ENCODE peak calls at places on chromosomes 2 and 18, in ten cellular contexts. D is fibroblast of the aortic adventitia, P is AG04449, F is transverse colon, I is cardiac fibroblast, K is ovary, A is AG04450, N is psoas muscle, B is colonic mucosa, L is body of pancreas. R is an unnamed sample.

GRCh38 chr2:118693287-118693822 is 154.1 kb downstream of the EN1 start:
- DNase-seq in D (no peak), P (no peak), F (no peak), A (no peak), K (no peak), B (no peak), I (no peak), N (no peak), L (no peak), R (no peak)

GRCh38 chr2:241877197-241877685 is 7.7 kb downstream of the RTP5 start:
- DNase-seq in I (no peak), P (no peak), F (no peak), B (no peak), D (no peak), L (no peak), K (no peak), N (peak), A (no peak), R (no peak)

GRCh38 chr18:48020337-48021250 is 90.1 kb upstream of the SMAD2 start:
- DNase-seq in A (no peak), F (no peak), L (no peak), I (no peak), P (no peak), B (no peak), D (no peak), K (no peak), N (no peak), R (no peak)

GRCh38 chr2:16141641-16141921 is 201.2 kb downstream of the MYCN start:
- DNase-seq in F (no peak), D (no peak), N (no peak), K (no peak), A (no peak), B (no peak), I (no peak), L (no peak), P (no peak), R (no peak)

GRCh38 chr18:56285387-56286055 is 352.9 kb downstream of the TXNL1 start:
- DNase-seq in F (no peak), K (no peak), N (no peak), B (no peak), D (no peak), I (no peak), L (no peak), P (peak), A (no peak), R (no peak)

GRCh38 chr2:21443494-21444105 is 319.8 kb downstream of the TDRD15 start:
- DNase-seq in I (no peak), D (no peak), P (no peak), N (no peak), A (no peak), L (no peak), B (no peak), K (no peak), F (no peak), R (peak)

GRCh38 chr2:10330700-10331032 is 28.0 kb downstream of the HPCAL1 start:
- DNase-seq in B (no peak), I (no peak), A (no peak), F (no peak), P (no peak), D (no peak), L (no peak), N (no peak), K (no peak), R (no peak)

GRCh38 chr2:97761192-97761591 is 47.8 kb downstream of the ZAP70 start:
- DNase-seq in F (no peak), P (no peak), A (no peak), L (no peak), K (no peak), D (no peak), N (no peak), I (no peak), B (no peak), R (no peak)

GRCh38 chr2:226450141-226450540 is 349.5 kb downstream of the IRS1 start:
- DNase-seq in D (peak), L (no peak), B (no peak), F (no peak), I (no peak), A (no peak), K (no peak), P (no peak), N (no peak), R (no peak)

GRCh38 chr2:20211860-20212458 is 13.0 kb downstream of the SDC1 start:
- DNase-seq in N (no peak), B (no peak), A (no peak), K (no peak), D (no peak), F (no peak), L (no peak), I (no peak), P (no peak), R (no peak)

GRCh38 chr2:105557515-105557914 is 158.7 kb upstream of the FHL2 start:
- DNase-seq in N (peak), B (no peak), P (no peak), F (no peak), I (no peak), D (no peak), L (no peak), A (no peak), K (peak), R (no peak)

GRCh38 chr2:239944706-239945551 is 80.2 kb downstream of the NDUFA10 start:
- DNase-seq in L (peak), P (no peak), N (no peak), I (peak), K (peak), B (no peak), D (no peak), F (no peak), A (no peak), R (no peak)

GRCh38 chr2:98580656-98581284 is 27.5 kb downstream of the COA5 start:
- DNase-seq in K (no peak), F (no peak), P (no peak), B (no peak), I (no peak), N (no peak), L (no peak), A (no peak), D (no peak), R (no peak)

GRCh38 chr2:10170256-10170655 is 47.7 kb downstream of the RRM2 start:
- DNase-seq in I (peak), D (peak), L (no peak), A (no peak), B (no peak), F (no peak), N (no peak), P (no peak), K (no peak), R (no peak)

GRCh38 chr2:4715065-4715464 is 977.1 kb upstream of the SOX11 start:
- DNase-seq in N (no peak), B (no peak), L (no peak), D (no peak), P (no peak), A (no peak), F (no peak), I (no peak), K (no peak), R (no peak)

GRCh38 chr2:170030040-170030439 is 147.9 kb upstream of the MYO3B start:
- DNase-seq in N (no peak), A (no peak), K (no peak), D (no peak), F (no peak), P (no peak), B (no peak), I (peak), L (no peak), R (no peak)

GRCh38 chr2:8455236-8456148 is 226.4 kb upstream of the ID2 start:
- DNase-seq in N (no peak), F (no peak), A (no peak), L (no peak), B (no peak), P (no peak), I (no peak), K (no peak), D (no peak), R (no peak)

GRCh38 chr2:38146917-38147307 is 71.0 kb upstream of the CYP1B1 start:
- DNase-seq in D (peak), L (peak), K (peak), A (peak), I (peak), N (peak), F (no peak), B (no peak), P (peak), R (peak)

GRCh38 chr2:121527009-121527682 is 3.5 kb upstream of the RNU4ATAC start:
- DNase-seq in I (peak), F (no peak), K (no peak), N (no peak), P (no peak), A (no peak), D (peak), L (no peak), B (no peak), R (no peak)

GRCh38 chr18:48326901-48327675 is 82.1 kb downstream of the ZBTB7C start:
- DNase-seq in A (no peak), D (peak), L (no peak), N (no peak), B (no peak), F (no peak), P (no peak), K (no peak), I (peak), R (no peak)

GRCh38 chr2:149161481-149162225 is 123.2 kb downstream of the LYPD6B start:
- DNase-seq in D (no peak), K (no peak), F (no peak), A (no peak), B (no peak), I (peak), N (no peak), L (no peak), P (no peak), R (no peak)

GRCh38 chr2:71566271-71566858 is 113.0 kb downstream of the DYSF start:
- DNase-seq in P (peak), K (no peak), B (no peak), F (no peak), N (no peak), D (peak), I (peak), A (no peak), L (no peak), R (no peak)

GRCh38 chr2:211423018-211423417 is 866.6 kb downstream of the CPS1 start:
- DNase-seq in K (no peak), A (no peak), F (no peak), B (no peak), I (no peak), P (no peak), N (no peak), L (no peak), D (no peak), R (no peak)

GRCh38 chr2:215624423-215624829 is 188.6 kb upstream of the FN1 start:
- DNase-seq in D (peak), B (no peak), K (no peak), I (peak), F (peak), N (no peak), A (peak), P (peak), L (peak), R (peak)

GRCh38 chr2:188414869-188415753 is 123.4 kb downstream of the GULP1 start:
- DNase-seq in P (no peak), I (peak), D (peak), B (no peak), F (no peak), L (no peak), K (no peak), A (no peak), N (no peak), R (no peak)

DNA sequence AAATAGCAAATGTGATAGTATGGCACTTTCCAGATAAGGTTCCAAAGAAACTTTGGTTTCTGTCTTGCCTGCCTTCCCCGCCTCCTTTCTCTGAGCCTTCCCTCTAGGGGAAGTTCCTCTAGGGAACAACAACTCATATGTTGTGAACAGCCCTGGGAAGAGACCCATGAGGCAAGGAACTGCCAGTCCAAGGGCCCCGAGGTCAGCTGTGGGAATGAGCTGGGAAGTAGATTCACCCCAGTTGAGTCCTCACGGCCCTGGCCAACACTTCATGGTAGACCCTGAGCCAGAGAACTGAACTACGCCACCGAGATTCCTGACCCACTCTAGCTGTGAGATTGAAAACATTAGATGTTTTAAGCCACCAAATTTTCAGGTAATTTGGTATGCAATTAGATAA is 154.5 kb upstream of the CCDC68 start:
- DNase-seq in I (no peak), P (no peak), A (no peak), L (no peak), N (no peak), B (no peak), D (no peak), F (no peak), K (no peak), R (no peak)
- TF ChIP-seq CTCF in I (no peak), P (no peak), A (no peak), L (no peak), N (no peak), B (no peak), D (no peak), F (no peak), K (no peak), R (no peak)

DNA sequence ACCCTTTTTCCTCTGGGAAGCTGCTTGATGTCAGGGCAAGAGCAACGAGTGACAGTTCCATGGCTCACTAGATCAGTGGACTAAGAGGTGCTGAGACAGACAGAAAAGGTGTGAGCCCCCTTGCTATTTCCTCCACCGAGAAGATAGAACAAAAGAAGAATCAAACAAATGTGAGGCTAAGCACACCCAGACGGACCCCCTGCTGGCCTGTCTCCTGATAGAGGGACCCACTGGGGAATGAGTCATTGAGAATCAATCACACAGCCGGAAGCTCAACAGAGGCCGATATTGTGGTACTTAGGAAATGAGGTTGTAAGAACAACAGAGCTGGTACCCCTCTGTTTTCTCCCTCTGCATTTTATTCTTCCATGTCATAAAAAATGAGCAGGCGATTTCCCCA is 89.8 kb upstream of the TEX51 start:
- DNase-seq in F (no peak), P (no peak), A (no peak), L (no peak), B (no peak), D (no peak), I (no peak), N (no peak), K (no peak), R (no peak)
- H3K4me3 ChIP-seq in F (no peak), P (no peak), A (no peak), L (no peak), B (no peak), D (no peak), I (no peak), N (no peak), K (no peak), R (no peak)

GRCh38 chr2:219522111-219523030 is 8.1 kb downstream of the ASIC4 start:
- DNase-seq in F (no peak), N (no peak), B (no peak), I (peak), P (peak), A (no peak), K (peak), L (no peak), D (peak), R (no peak)

GRCh38 chr2:219521066-219521880 is 7.0 kb downstream of the ASIC4 start:
- DNase-seq in F (peak), L (no peak), D (peak), B (no peak), N (no peak), P (no peak), I (peak), K (no peak), A (no peak), R (no peak)

GRCh38 chr2:219525533-219526232 is 11.4 kb downstream of the ASIC4 start:
- DNase-seq in K (no peak), P (no peak), F (no peak), A (no peak), L (no peak), D (peak), B (no peak), I (peak), N (no peak), R (no peak)

GRCh38 chr2:219524817-219525216 is 10.5 kb downstream of the ASIC4 start:
- DNase-seq in A (no peak), K (no peak), D (no peak), P (no peak), N (no peak), B (no peak), I (no peak), L (no peak), F (no peak), R (no peak)

GRCh38 chr2:219523031-219523671 is 8.9 kb downstream of the ASIC4 start:
- DNase-seq in B (no peak), D (no peak), A (no peak), K (no peak), P (no peak), L (no peak), N (no peak), F (no peak), I (no peak), R (no peak)
- TF ChIP-seq CTCF in B (no peak), D (no peak), A (no peak), K (no peak), P (no peak), L (no peak), N (no peak), F (no peak), I (no peak), R (no peak)

GRCh38 chr2:200877443-200877842 is 11.4 kb downstream of the PPIL3 start:
- DNase-seq in N (no peak), A (no peak), L (no peak), I (no peak), F (no peak), B (no peak), K (no peak), P (no peak), D (no peak), R (no peak)

GRCh38 chr2:200873561-200873960 is 9.1 kb upstream of the CLK1 start:
- DNase-seq in K (no peak), F (no peak), L (no peak), B (no peak), N (no peak), I (no peak), A (no peak), D (no peak), P (no peak), R (no peak)

DNA sequence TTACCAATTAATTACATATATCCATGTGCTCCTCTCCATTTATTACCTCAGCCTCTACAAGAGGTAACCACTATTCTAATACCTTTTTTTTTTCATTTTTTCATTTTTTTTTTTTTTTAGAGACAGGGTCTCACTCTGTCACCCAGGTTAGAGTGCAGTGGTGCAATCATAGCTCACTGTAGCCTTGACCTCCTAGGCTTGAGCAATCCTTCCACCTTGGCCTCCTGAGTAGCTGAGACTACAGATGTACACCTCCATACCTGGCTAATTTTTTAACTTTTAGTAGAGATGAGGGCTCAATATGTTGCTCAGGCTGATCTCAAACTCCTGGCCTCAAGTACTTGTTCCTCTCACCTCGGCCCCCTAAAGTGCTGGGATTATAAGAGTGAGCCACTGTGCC is 10.6 kb downstream of the PPIL3 start:
- DNase-seq in A (no peak), P (no peak), N (no peak), L (no peak), D (no peak), B (no peak), K (no peak), I (no peak), F (no peak), R (no peak)
- H3K4me3 ChIP-seq in A (no peak), P (no peak), N (no peak), L (no peak), D (no peak), B (no peak), K (no peak), I (no peak), F (no peak), R (no peak)

DNA sequence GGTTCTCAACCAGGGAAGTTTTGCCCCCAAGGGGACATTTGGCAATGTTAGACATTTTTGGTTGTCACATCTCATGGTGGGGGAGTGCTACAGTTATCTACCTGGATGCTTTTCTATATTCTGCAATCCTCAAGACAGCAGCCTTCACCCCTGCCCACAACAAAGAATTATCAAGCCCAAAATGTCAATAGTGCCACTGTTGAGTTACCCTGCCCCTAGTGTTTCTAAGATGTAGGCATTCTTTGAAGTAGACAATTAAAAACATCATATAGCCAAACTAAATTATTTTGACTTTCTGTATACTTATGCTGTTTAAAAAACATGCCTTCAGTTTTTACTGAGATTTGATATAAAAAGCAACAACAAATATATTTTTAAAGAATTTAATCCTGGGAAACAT is 48.0 kb downstream of the ABI2 start:
- DNase-seq in K (no peak), A (no peak), F (no peak), D (no peak), P (no peak), N (no peak), B (no peak), I (no peak), L (no peak), R (no peak)
- TF ChIP-seq CTCF in K (no peak), A (no peak), F (no peak), D (peak), P (no peak), N (no peak), B (no peak), I (peak), L (no peak), R (peak)

DNA sequence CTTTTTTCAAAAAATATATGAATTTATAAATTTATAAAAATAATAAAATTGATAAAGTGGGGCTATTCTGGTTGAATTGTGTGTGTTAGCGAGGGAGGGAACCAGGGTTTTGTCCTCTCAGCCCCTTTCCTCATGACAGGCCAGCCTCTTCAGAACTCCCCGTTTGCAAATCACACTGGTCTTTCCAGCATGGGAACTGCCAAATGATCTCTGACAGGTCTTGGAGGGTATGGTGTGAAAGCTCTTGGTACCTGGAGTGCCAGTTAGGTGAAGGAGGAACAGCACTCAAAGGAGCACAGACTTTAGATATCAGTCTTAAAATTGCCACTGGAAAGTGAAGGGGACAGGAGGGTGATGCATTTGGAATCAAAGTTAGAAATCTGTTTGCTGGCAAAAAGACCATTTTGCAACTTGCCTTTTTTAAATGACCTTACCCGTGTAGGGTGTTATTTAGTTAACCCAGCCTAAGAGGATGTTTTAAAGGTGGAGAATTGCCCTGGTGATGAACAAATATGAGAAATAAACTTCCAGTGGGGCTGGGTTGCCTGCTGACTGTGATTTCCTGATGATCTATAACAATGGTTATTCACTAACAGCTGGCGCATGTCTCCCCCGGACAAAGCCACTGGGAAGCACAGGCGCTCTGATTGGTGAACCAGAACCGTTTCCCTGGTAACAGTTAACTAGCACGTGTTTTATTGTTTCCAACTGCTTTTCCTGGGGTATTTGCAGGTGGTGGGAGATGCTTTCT is 85.3 kb upstream of the EFEMP1 start:
- DNase-seq in N (peak), D (peak), A (peak), F (peak), L (peak), I (peak), P (peak), B (peak), K (peak), R (peak)
- H3K4me3 ChIP-seq in N (no peak), D (no peak), A (no peak), F (no peak), L (no peak), I (no peak), P (no peak), B (no peak), K (no peak), R (no peak)

R was measured in astrocyte of the cerebellum.